ENCODE peak calls at places on chromosomes 12 and 14, in six cellular contexts. One of them, this sample, is unnamed.

GRCh38 chr12:11885261-11886038 is 185.3 kb upstream of the BCL2L14 start:
- DNase-seq in hepatic stellate cell: peak
- DNase-seq in foreskin fibroblast: peak
- DNase-seq in cardiac muscle cell: peak
- DNase-seq in RPMI7951: peak
- DNase-seq in effector CD4-positive, alpha-beta T cell: no peak
- DNase-seq in this sample: peak

GRCh38 chr12:81598205-81598604 is 160.9 kb downstream of the PPFIA2 start:
- DNase-seq in hepatic stellate cell: no peak
- DNase-seq in foreskin fibroblast: no peak
- DNase-seq in cardiac muscle cell: peak
- DNase-seq in RPMI7951: no peak
- DNase-seq in effector CD4-positive, alpha-beta T cell: no peak
- DNase-seq in this sample: no peak

GRCh38 chr14:77000340-77001235 is 27.9 kb downstream of the IRF2BPL start:
- DNase-seq in hepatic stellate cell: peak
- DNase-seq in foreskin fibroblast: peak
- DNase-seq in cardiac muscle cell: peak
- DNase-seq in RPMI7951: peak
- DNase-seq in effector CD4-positive, alpha-beta T cell: no peak
- DNase-seq in this sample: no peak

GRCh38 chr12:126191037-126191891 is 1126.0 kb downstream of the AACS start:
- DNase-seq in hepatic stellate cell: no peak
- DNase-seq in foreskin fibroblast: no peak
- DNase-seq in cardiac muscle cell: peak
- DNase-seq in RPMI7951: no peak
- DNase-seq in effector CD4-positive, alpha-beta T cell: no peak
- DNase-seq in this sample: peak

GRCh38 chr14:97580923-97581495 is 783.8 kb downstream of the VRK1 start:
- DNase-seq in hepatic stellate cell: no peak
- DNase-seq in foreskin fibroblast: no peak
- DNase-seq in cardiac muscle cell: peak
- DNase-seq in RPMI7951: peak
- DNase-seq in effector CD4-positive, alpha-beta T cell: no peak
- DNase-seq in this sample: peak

GRCh38 chr12:107864235-107864634 is 89.7 kb downstream of the ASCL4 start:
- DNase-seq in hepatic stellate cell: no peak
- DNase-seq in foreskin fibroblast: no peak
- DNase-seq in cardiac muscle cell: peak
- DNase-seq in RPMI7951: no peak
- DNase-seq in effector CD4-positive, alpha-beta T cell: no peak
- DNase-seq in this sample: no peak

GRCh38 chr12:62263956-62264355 is 3.8 kb downstream of the USP15 start:
- DNase-seq in hepatic stellate cell: no peak
- DNase-seq in foreskin fibroblast: no peak
- DNase-seq in cardiac muscle cell: no peak
- DNase-seq in RPMI7951: no peak
- DNase-seq in effector CD4-positive, alpha-beta T cell: no peak
- DNase-seq in this sample: no peak

GRCh38 chr12:131349397-131350127 is 361.3 kb upstream of the SFSWAP start:
- DNase-seq in hepatic stellate cell: no peak
- DNase-seq in foreskin fibroblast: no peak
- DNase-seq in cardiac muscle cell: no peak
- DNase-seq in RPMI7951: no peak
- DNase-seq in effector CD4-positive, alpha-beta T cell: no peak
- DNase-seq in this sample: no peak

GRCh38 chr12:116516657-116517056 is 42.5 kb upstream of the MAP1LC3B2 start:
- DNase-seq in hepatic stellate cell: no peak
- DNase-seq in foreskin fibroblast: no peak
- DNase-seq in cardiac muscle cell: no peak
- DNase-seq in RPMI7951: no peak
- DNase-seq in effector CD4-positive, alpha-beta T cell: no peak
- DNase-seq in this sample: no peak

GRCh38 chr12:57621497-57622292 is 10.5 kb downstream of the ARHGEF25 start:
- DNase-seq in hepatic stellate cell: peak
- DNase-seq in foreskin fibroblast: no peak
- DNase-seq in cardiac muscle cell: peak
- DNase-seq in RPMI7951: no peak
- DNase-seq in effector CD4-positive, alpha-beta T cell: peak
- DNase-seq in this sample: peak

GRCh38 chr14:70317969-70318634 is 41.4 kb downstream of the COX16 start:
- DNase-seq in hepatic stellate cell: peak
- DNase-seq in foreskin fibroblast: peak
- DNase-seq in cardiac muscle cell: peak
- DNase-seq in RPMI7951: peak
- DNase-seq in effector CD4-positive, alpha-beta T cell: no peak
- DNase-seq in this sample: peak

GRCh38 chr12:68011882-68012207 is 22.6 kb downstream of the IFNG-AS1 start:
- DNase-seq in hepatic stellate cell: no peak
- DNase-seq in foreskin fibroblast: peak
- DNase-seq in cardiac muscle cell: no peak
- DNase-seq in RPMI7951: no peak
- DNase-seq in effector CD4-positive, alpha-beta T cell: no peak
- DNase-seq in this sample: peak

GRCh38 chr12:128818065-128819022 is 5.4 kb downstream of the SLC15A4 start:
- DNase-seq in hepatic stellate cell: peak
- DNase-seq in foreskin fibroblast: peak
- DNase-seq in cardiac muscle cell: no peak
- DNase-seq in RPMI7951: peak
- DNase-seq in effector CD4-positive, alpha-beta T cell: no peak
- DNase-seq in this sample: peak

GRCh38 chr12:89448951-89449371 is 75.6 kb downstream of the GALNT4 start:
- DNase-seq in hepatic stellate cell: no peak
- DNase-seq in foreskin fibroblast: no peak
- DNase-seq in cardiac muscle cell: no peak
- DNase-seq in RPMI7951: peak
- DNase-seq in effector CD4-positive, alpha-beta T cell: no peak
- DNase-seq in this sample: peak

GRCh38 chr12:123064356-123064755 is 83.9 kb downstream of the ARL6IP4 start:
- DNase-seq in hepatic stellate cell: no peak
- DNase-seq in foreskin fibroblast: no peak
- DNase-seq in cardiac muscle cell: no peak
- DNase-seq in RPMI7951: no peak
- DNase-seq in effector CD4-positive, alpha-beta T cell: no peak
- DNase-seq in this sample: no peak

GRCh38 chr12:45670339-45671065 is 59.0 kb upstream of the ARID2 start:
- DNase-seq in hepatic stellate cell: no peak
- DNase-seq in foreskin fibroblast: no peak
- DNase-seq in cardiac muscle cell: no peak
- DNase-seq in RPMI7951: peak
- DNase-seq in effector CD4-positive, alpha-beta T cell: no peak
- DNase-seq in this sample: peak

GRCh38 chr12:90652280-90652679 is 302.7 kb downstream of the CCER1 start:
- DNase-seq in hepatic stellate cell: no peak
- DNase-seq in foreskin fibroblast: no peak
- DNase-seq in cardiac muscle cell: no peak
- DNase-seq in RPMI7951: no peak
- DNase-seq in effector CD4-positive, alpha-beta T cell: no peak
- DNase-seq in this sample: no peak

GRCh38 chr12:30694412-30694955 is 1.2 kb downstream of the IPO8 start:
- DNase-seq in hepatic stellate cell: no peak
- DNase-seq in foreskin fibroblast: no peak
- DNase-seq in cardiac muscle cell: no peak
- DNase-seq in RPMI7951: no peak
- DNase-seq in effector CD4-positive, alpha-beta T cell: no peak
- DNase-seq in this sample: peak

GRCh38 chr14:36513451-36514277 is 6.4 kb downstream of the NKX2-1 start:
- DNase-seq in hepatic stellate cell: no peak
- DNase-seq in foreskin fibroblast: no peak
- DNase-seq in cardiac muscle cell: peak
- DNase-seq in RPMI7951: no peak
- DNase-seq in effector CD4-positive, alpha-beta T cell: no peak
- DNase-seq in this sample: peak

GRCh38 chr14:100406505-100407131 is 83.5 kb downstream of the SLC25A47 start:
- DNase-seq in hepatic stellate cell: no peak
- DNase-seq in foreskin fibroblast: no peak
- DNase-seq in cardiac muscle cell: no peak
- DNase-seq in RPMI7951: peak
- DNase-seq in effector CD4-positive, alpha-beta T cell: no peak
- DNase-seq in this sample: peak